ENCODE peak calls at places on chromosomes 12 and 14, in six cellular contexts. One of them, this sample, is unnamed.

GRCh38 chr12:94571556-94571955 is 78.8 kb downstream of the TMCC3 start:
- DNase-seq in PC-9: peak
- DNase-seq in ovary: peak
- DNase-seq in RWPE2: peak
- DNase-seq in Peyer's patch: peak
- DNase-seq in heart left ventricle: no peak
- DNase-seq in this sample: peak

GRCh38 chr12:113461666-113462065 is 10.0 kb downstream of the LHX5 start:
- DNase-seq in PC-9: peak
- DNase-seq in ovary: no peak
- DNase-seq in RWPE2: no peak
- DNase-seq in Peyer's patch: no peak
- DNase-seq in heart left ventricle: no peak
- DNase-seq in this sample: no peak

GRCh38 chr12:57240926-57241555 is 9.9 kb downstream of the STAC3 start:
- DNase-seq in PC-9: no peak
- DNase-seq in ovary: no peak
- DNase-seq in RWPE2: no peak
- DNase-seq in Peyer's patch: peak
- DNase-seq in heart left ventricle: peak
- DNase-seq in this sample: no peak

GRCh38 chr12:45973526-45973925 is 16.8 kb downstream of the SCAF11 start:
- DNase-seq in PC-9: no peak
- DNase-seq in ovary: no peak
- DNase-seq in RWPE2: no peak
- DNase-seq in Peyer's patch: no peak
- DNase-seq in heart left ventricle: no peak
- DNase-seq in this sample: no peak

GRCh38 chr12:33439587-33440011 is at the start of gene SYT10:
- DNase-seq in PC-9: no peak
- DNase-seq in ovary: no peak
- DNase-seq in RWPE2: peak
- DNase-seq in Peyer's patch: peak
- DNase-seq in heart left ventricle: peak
- DNase-seq in this sample: no peak

GRCh38 chr12:50217202-50217601 is 50.0 kb upstream of the CERS5 start:
- DNase-seq in PC-9: no peak
- DNase-seq in ovary: no peak
- DNase-seq in RWPE2: no peak
- DNase-seq in Peyer's patch: no peak
- DNase-seq in heart left ventricle: no peak
- DNase-seq in this sample: no peak

GRCh38 chr12:51923506-51924365 is 16.4 kb downstream of the ACVRL1 start:
- DNase-seq in PC-9: no peak
- DNase-seq in ovary: peak
- DNase-seq in RWPE2: no peak
- DNase-seq in Peyer's patch: peak
- DNase-seq in heart left ventricle: peak
- DNase-seq in this sample: no peak

GRCh38 chr12:55997535-55997859 is 421 bp downstream of the SUOX start:
- DNase-seq in PC-9: no peak
- DNase-seq in ovary: no peak
- DNase-seq in RWPE2: no peak
- DNase-seq in Peyer's patch: no peak
- DNase-seq in heart left ventricle: no peak
- DNase-seq in this sample: no peak

GRCh38 chr12:3607821-3608220 is 116.8 kb downstream of the PRMT8 start:
- DNase-seq in PC-9: no peak
- DNase-seq in ovary: peak
- DNase-seq in RWPE2: no peak
- DNase-seq in Peyer's patch: peak
- DNase-seq in heart left ventricle: peak
- DNase-seq in this sample: no peak

GRCh38 chr14:99035268-99035667 is 236.7 kb downstream of the BCL11B start:
- DNase-seq in PC-9: no peak
- DNase-seq in ovary: no peak
- DNase-seq in RWPE2: no peak
- DNase-seq in Peyer's patch: no peak
- DNase-seq in heart left ventricle: no peak
- DNase-seq in this sample: no peak

GRCh38 chr14:56686416-56686815 is 106.8 kb downstream of the TMEM260 start:
- DNase-seq in PC-9: peak
- DNase-seq in ovary: peak
- DNase-seq in RWPE2: no peak
- DNase-seq in Peyer's patch: no peak
- DNase-seq in heart left ventricle: peak
- DNase-seq in this sample: no peak

GRCh38 chr14:68911594-68912227 is 67.4 kb downstream of the ACTN1 start:
- DNase-seq in PC-9: peak
- DNase-seq in ovary: peak
- DNase-seq in RWPE2: no peak
- DNase-seq in Peyer's patch: peak
- DNase-seq in heart left ventricle: peak
- DNase-seq in this sample: peak

GRCh38 chr14:58193542-58193941 is 6.4 kb upstream of the ACTR10 start:
- DNase-seq in PC-9: no peak
- DNase-seq in ovary: no peak
- DNase-seq in RWPE2: no peak
- DNase-seq in Peyer's patch: no peak
- DNase-seq in heart left ventricle: no peak
- DNase-seq in this sample: no peak

GRCh38 chr14:38138581-38139138 is 69.0 kb upstream of the SSTR1 start:
- DNase-seq in PC-9: peak
- DNase-seq in ovary: no peak
- DNase-seq in RWPE2: no peak
- DNase-seq in Peyer's patch: no peak
- DNase-seq in heart left ventricle: no peak
- DNase-seq in this sample: no peak

GRCh38 chr12:74317078-74317581 is 220.5 kb upstream of the ATXN7L3B start:
- DNase-seq in PC-9: no peak
- DNase-seq in ovary: peak
- DNase-seq in RWPE2: no peak
- DNase-seq in Peyer's patch: no peak
- DNase-seq in heart left ventricle: no peak
- DNase-seq in this sample: peak

GRCh38 chr12:105330938-105331804 is 680 bp downstream of the C12orf75 start:
- DNase-seq in PC-9: no peak
- DNase-seq in ovary: peak
- DNase-seq in RWPE2: no peak
- DNase-seq in Peyer's patch: no peak
- DNase-seq in heart left ventricle: peak
- DNase-seq in this sample: peak

GRCh38 chr14:39897657-39898056 is 465.4 kb upstream of the FBXO33 start:
- DNase-seq in PC-9: no peak
- DNase-seq in ovary: no peak
- DNase-seq in RWPE2: no peak
- DNase-seq in Peyer's patch: no peak
- DNase-seq in heart left ventricle: no peak
- DNase-seq in this sample: no peak

GRCh38 chr12:9326085-9326484 is 117.9 kb upstream of the PZP start:
- DNase-seq in PC-9: no peak
- DNase-seq in ovary: no peak
- DNase-seq in RWPE2: no peak
- DNase-seq in Peyer's patch: no peak
- DNase-seq in heart left ventricle: no peak
- DNase-seq in this sample: no peak

GRCh38 chr12:93784339-93785086 is 107.3 kb downstream of the CRADD start:
- DNase-seq in PC-9: peak
- DNase-seq in ovary: no peak
- DNase-seq in RWPE2: no peak
- DNase-seq in Peyer's patch: no peak
- DNase-seq in heart left ventricle: no peak
- DNase-seq in this sample: peak

GRCh38 chr12:105846331-105846730 is 292.4 kb downstream of the NUAK1 start:
- DNase-seq in PC-9: no peak
- DNase-seq in ovary: no peak
- DNase-seq in RWPE2: no peak
- DNase-seq in Peyer's patch: no peak
- DNase-seq in heart left ventricle: no peak
- DNase-seq in this sample: no peak

GRCh38 chr12:89947437-89948265 is 239.0 kb upstream of the ATP2B1 start:
- DNase-seq in PC-9: peak
- DNase-seq in ovary: no peak
- DNase-seq in RWPE2: no peak
- DNase-seq in Peyer's patch: no peak
- DNase-seq in heart left ventricle: no peak
- DNase-seq in this sample: peak

GRCh38 chr12:114018669-114019068 is 52.5 kb upstream of the RBM19 start:
- DNase-seq in PC-9: no peak
- DNase-seq in ovary: no peak
- DNase-seq in RWPE2: no peak
- DNase-seq in Peyer's patch: no peak
- DNase-seq in heart left ventricle: no peak
- DNase-seq in this sample: no peak

GRCh38 chr12:107442593-107442992 is 243.0 kb upstream of the PWP1 start:
- DNase-seq in PC-9: no peak
- DNase-seq in ovary: no peak
- DNase-seq in RWPE2: no peak
- DNase-seq in Peyer's patch: no peak
- DNase-seq in heart left ventricle: no peak
- DNase-seq in this sample: no peak

DNA sequence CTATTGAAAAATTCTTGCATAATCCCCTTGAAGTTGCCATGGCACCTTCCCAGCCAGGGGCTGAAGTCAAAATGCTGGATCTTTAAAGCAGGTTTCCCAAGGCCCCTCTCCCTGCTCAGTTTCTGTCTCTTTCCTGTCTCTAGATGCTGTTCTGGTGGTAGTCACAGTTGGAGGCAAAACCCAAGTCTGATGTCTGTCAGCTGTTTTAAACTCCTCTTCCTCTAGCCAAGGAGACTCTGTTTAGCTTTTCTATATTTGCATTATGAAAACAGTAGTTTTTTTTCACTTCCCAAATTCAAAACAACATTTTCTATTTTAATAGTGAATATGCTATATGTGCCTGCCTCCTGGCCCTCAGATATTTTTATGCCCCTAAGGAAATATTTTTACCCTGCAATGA is 129.6 kb downstream of the SMOC1 start:
- DNase-seq in PC-9: no peak
- DNase-seq in ovary: no peak
- DNase-seq in RWPE2: no peak
- DNase-seq in Peyer's patch: no peak
- DNase-seq in heart left ventricle: no peak
- DNase-seq in this sample: no peak
- H3K4me3 ChIP-seq in PC-9: no peak
- H3K4me3 ChIP-seq in ovary: no peak
- H3K4me3 ChIP-seq in RWPE2: no peak
- H3K4me3 ChIP-seq in Peyer's patch: no peak
- H3K4me3 ChIP-seq in heart left ventricle: no peak
- H3K4me3 ChIP-seq in this sample: no peak

GRCh38 chr12:85441740-85442139 is 161.7 kb downstream of the ALX1 start:
- DNase-seq in PC-9: no peak
- DNase-seq in ovary: no peak
- DNase-seq in RWPE2: no peak
- DNase-seq in Peyer's patch: no peak
- DNase-seq in heart left ventricle: no peak
- DNase-seq in this sample: peak
- TF ChIP-seq CTCF in PC-9: peak
- TF ChIP-seq CTCF in ovary: no peak
- TF ChIP-seq CTCF in RWPE2: peak
- TF ChIP-seq CTCF in Peyer's patch: no peak
- TF ChIP-seq CTCF in heart left ventricle: peak
- TF ChIP-seq CTCF in this sample: peak

DNA sequence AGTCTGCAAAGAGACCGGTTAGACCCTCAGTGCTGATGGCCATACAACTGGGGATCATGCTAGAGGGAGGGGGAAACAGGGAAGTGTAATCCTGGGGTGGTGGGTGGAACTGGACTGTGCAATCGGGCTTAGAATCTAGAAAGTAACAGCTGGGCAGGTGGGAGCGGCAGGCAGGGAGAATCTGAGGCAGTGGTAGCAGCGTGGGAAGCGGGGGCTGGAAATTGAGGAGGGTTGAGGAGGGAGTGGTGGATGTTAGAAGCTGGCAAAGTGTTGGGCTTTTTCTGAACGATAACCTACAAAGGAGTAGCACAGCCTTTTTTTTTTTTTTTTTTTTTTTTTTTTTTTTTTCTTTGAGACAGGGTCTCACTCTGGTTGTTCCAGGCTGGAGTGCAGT is 3.1 kb upstream of the IGFBP6 start:
- DNase-seq in PC-9: no peak
- DNase-seq in ovary: peak
- DNase-seq in RWPE2: no peak
- DNase-seq in Peyer's patch: no peak
- DNase-seq in heart left ventricle: no peak
- DNase-seq in this sample: no peak
- H3K27ac ChIP-seq in PC-9: no peak
- H3K27ac ChIP-seq in ovary: peak
- H3K27ac ChIP-seq in RWPE2: no peak
- H3K27ac ChIP-seq in Peyer's patch: no peak
- H3K27ac ChIP-seq in heart left ventricle: peak
- H3K27ac ChIP-seq in this sample: no peak

GRCh38 chr12:59040651-59041050 is 120.3 kb upstream of the LRIG3 start:
- DNase-seq in PC-9: peak
- DNase-seq in ovary: no peak
- DNase-seq in RWPE2: no peak
- DNase-seq in Peyer's patch: no peak
- DNase-seq in heart left ventricle: no peak
- DNase-seq in this sample: peak

GRCh38 chr12:59039005-59039404 is 118.7 kb upstream of the LRIG3 start:
- DNase-seq in PC-9: no peak
- DNase-seq in ovary: no peak
- DNase-seq in RWPE2: no peak
- DNase-seq in Peyer's patch: no peak
- DNase-seq in heart left ventricle: no peak
- DNase-seq in this sample: no peak

GRCh38 chr12:59040043-59040442 is 119.7 kb upstream of the LRIG3 start:
- DNase-seq in PC-9: no peak
- DNase-seq in ovary: no peak
- DNase-seq in RWPE2: no peak
- DNase-seq in Peyer's patch: no peak
- DNase-seq in heart left ventricle: no peak
- DNase-seq in this sample: no peak

GRCh38 chr12:59036341-59036740 is 116.0 kb upstream of the LRIG3 start:
- DNase-seq in PC-9: no peak
- DNase-seq in ovary: no peak
- DNase-seq in RWPE2: no peak
- DNase-seq in Peyer's patch: no peak
- DNase-seq in heart left ventricle: no peak
- DNase-seq in this sample: no peak

DNA sequence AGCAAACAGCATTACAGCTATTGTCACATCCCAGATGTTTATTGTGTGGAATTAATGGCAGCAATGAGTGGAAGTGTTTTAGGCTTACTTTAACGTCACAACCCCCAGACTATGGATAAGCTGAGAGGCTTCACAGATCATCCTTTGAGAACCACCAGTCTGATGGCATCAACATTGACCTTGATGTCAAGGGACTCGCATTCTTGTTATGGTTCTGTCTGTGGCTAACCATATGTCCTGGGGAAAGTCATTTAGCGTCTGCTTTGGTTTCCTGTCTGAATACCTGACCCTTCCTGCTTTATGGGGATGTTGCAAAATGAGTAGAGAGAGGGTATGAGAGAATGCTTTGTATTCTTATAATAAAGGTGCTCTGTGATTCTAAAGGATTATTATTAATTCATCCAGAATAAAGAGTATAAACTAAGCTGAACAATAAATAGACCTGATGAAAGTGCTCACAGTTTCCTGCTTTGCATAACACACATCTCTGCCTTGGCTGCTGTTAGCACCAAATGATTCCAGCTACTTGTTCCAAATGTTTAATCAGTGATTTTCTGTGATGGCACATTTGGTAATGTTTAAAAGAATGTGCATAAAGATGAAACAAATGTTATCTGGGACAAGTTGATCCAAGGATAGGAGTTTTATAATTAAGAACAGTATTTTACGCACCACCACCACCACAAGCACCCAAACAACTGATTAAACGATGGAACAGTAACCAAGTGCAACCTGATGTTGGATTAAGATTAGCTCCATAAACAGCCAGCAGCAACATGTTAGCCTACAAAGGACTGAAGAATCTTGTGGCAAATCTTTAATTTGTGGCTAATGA is 116.9 kb upstream of the LRIG3 start:
- DNase-seq in PC-9: no peak
- DNase-seq in ovary: no peak
- DNase-seq in RWPE2: no peak
- DNase-seq in Peyer's patch: no peak
- DNase-seq in heart left ventricle: no peak
- DNase-seq in this sample: peak
- H3K4me3 ChIP-seq in PC-9: no peak
- H3K4me3 ChIP-seq in ovary: no peak
- H3K4me3 ChIP-seq in RWPE2: no peak
- H3K4me3 ChIP-seq in Peyer's patch: no peak
- H3K4me3 ChIP-seq in heart left ventricle: no peak
- H3K4me3 ChIP-seq in this sample: no peak